ENCODE peak calls at places on chromosomes 3 and 15, in nine cellular contexts. One of them, this sample, is unnamed. For H3K9me3, the result is how much of the 10 kb centered on the place peaks cover.

GRCh38 chr15:62291262-62291661 is 126.2 kb upstream of the C2CD4B start:
- DNase-seq in A549: no peak
- DNase-seq in heart right ventricle: no peak
- DNase-seq in mucosa of descending colon: no peak
- DNase-seq in PC-3: peak
- DNase-seq in upper lobe of right lung: no peak
- DNase-seq in trophoblast cell: no peak
- DNase-seq in CD4-positive, alpha-beta memory T cell: no peak
- DNase-seq in fibroblast of lung: no peak
- DNase-seq in this sample: no peak

GRCh38 chr3:106343841-106344240 is 475.0 kb upstream of the CBLB start:
- DNase-seq in mucosa of descending colon: no peak
- DNase-seq in fibroblast of lung: no peak
- DNase-seq in A549: no peak
- DNase-seq in heart right ventricle: no peak
- DNase-seq in CD4-positive, alpha-beta memory T cell: no peak
- DNase-seq in upper lobe of right lung: no peak
- DNase-seq in trophoblast cell: peak
- DNase-seq in PC-3: no peak
- DNase-seq in this sample: no peak

GRCh38 chr3:18066899-18067582 is 324.6 kb upstream of the TBC1D5 start:
- DNase-seq in upper lobe of right lung: no peak
- DNase-seq in fibroblast of lung: no peak
- DNase-seq in trophoblast cell: no peak
- DNase-seq in CD4-positive, alpha-beta memory T cell: no peak
- DNase-seq in mucosa of descending colon: no peak
- DNase-seq in A549: no peak
- DNase-seq in PC-3: no peak
- DNase-seq in heart right ventricle: no peak
- DNase-seq in this sample: no peak

GRCh38 chr3:86029590-86029989 is 961.4 kb downstream of the VGLL3 start:
- DNase-seq in fibroblast of lung: peak
- DNase-seq in PC-3: peak
- DNase-seq in CD4-positive, alpha-beta memory T cell: no peak
- DNase-seq in heart right ventricle: no peak
- DNase-seq in upper lobe of right lung: no peak
- DNase-seq in A549: peak
- DNase-seq in mucosa of descending colon: no peak
- DNase-seq in trophoblast cell: no peak
- DNase-seq in this sample: no peak

GRCh38 chr3:142863965-142864924 is 24.6 kb downstream of the PCOLCE2 start:
- DNase-seq in heart right ventricle: no peak
- DNase-seq in PC-3: no peak
- DNase-seq in mucosa of descending colon: no peak
- DNase-seq in CD4-positive, alpha-beta memory T cell: no peak
- DNase-seq in A549: no peak
- DNase-seq in upper lobe of right lung: no peak
- DNase-seq in fibroblast of lung: peak
- DNase-seq in trophoblast cell: no peak
- DNase-seq in this sample: no peak

GRCh38 chr3:159866201-159866746 is 122.4 kb upstream of the IL12A start:
- DNase-seq in heart right ventricle: no peak
- DNase-seq in A549: no peak
- DNase-seq in upper lobe of right lung: no peak
- DNase-seq in PC-3: no peak
- DNase-seq in fibroblast of lung: peak
- DNase-seq in mucosa of descending colon: no peak
- DNase-seq in trophoblast cell: no peak
- DNase-seq in CD4-positive, alpha-beta memory T cell: no peak
- DNase-seq in this sample: no peak

GRCh38 chr15:68349173-68349572 is 71.6 kb downstream of the FEM1B start:
- DNase-seq in upper lobe of right lung: no peak
- DNase-seq in CD4-positive, alpha-beta memory T cell: no peak
- DNase-seq in trophoblast cell: no peak
- DNase-seq in PC-3: no peak
- DNase-seq in A549: no peak
- DNase-seq in heart right ventricle: no peak
- DNase-seq in mucosa of descending colon: no peak
- DNase-seq in fibroblast of lung: no peak
- DNase-seq in this sample: no peak

GRCh38 chr15:63109498-63110290 is 12.0 kb upstream of the LACTB start:
- DNase-seq in trophoblast cell: no peak
- DNase-seq in upper lobe of right lung: no peak
- DNase-seq in heart right ventricle: no peak
- DNase-seq in mucosa of descending colon: no peak
- DNase-seq in A549: no peak
- DNase-seq in CD4-positive, alpha-beta memory T cell: no peak
- DNase-seq in PC-3: no peak
- DNase-seq in fibroblast of lung: peak
- DNase-seq in this sample: no peak

GRCh38 chr15:71437919-71438318 is 322.6 kb downstream of the THSD4 start:
- DNase-seq in PC-3: peak
- DNase-seq in trophoblast cell: no peak
- DNase-seq in CD4-positive, alpha-beta memory T cell: no peak
- DNase-seq in fibroblast of lung: peak
- DNase-seq in A549: peak
- DNase-seq in mucosa of descending colon: no peak
- DNase-seq in upper lobe of right lung: peak
- DNase-seq in heart right ventricle: no peak
- DNase-seq in this sample: no peak

GRCh38 chr3:187504435-187504834 is 136.2 kb downstream of the RTP4 start:
- DNase-seq in A549: no peak
- DNase-seq in heart right ventricle: no peak
- DNase-seq in trophoblast cell: no peak
- DNase-seq in CD4-positive, alpha-beta memory T cell: no peak
- DNase-seq in mucosa of descending colon: no peak
- DNase-seq in PC-3: no peak
- DNase-seq in fibroblast of lung: peak
- DNase-seq in upper lobe of right lung: no peak
- DNase-seq in this sample: no peak

GRCh38 chr3:187833799-187834578 is 88.7 kb upstream of the BCL6 start:
- DNase-seq in heart right ventricle: no peak
- DNase-seq in PC-3: no peak
- DNase-seq in fibroblast of lung: no peak
- DNase-seq in A549: no peak
- DNase-seq in mucosa of descending colon: no peak
- DNase-seq in trophoblast cell: no peak
- DNase-seq in upper lobe of right lung: no peak
- DNase-seq in CD4-positive, alpha-beta memory T cell: no peak
- DNase-seq in this sample: no peak

GRCh38 chr3:183984337-183984736 is 33.3 kb downstream of the ABCC5 start:
- DNase-seq in A549: no peak
- DNase-seq in upper lobe of right lung: no peak
- DNase-seq in PC-3: no peak
- DNase-seq in fibroblast of lung: no peak
- DNase-seq in mucosa of descending colon: no peak
- DNase-seq in trophoblast cell: no peak
- DNase-seq in CD4-positive, alpha-beta memory T cell: no peak
- DNase-seq in heart right ventricle: no peak
- DNase-seq in this sample: no peak

GRCh38 chr15:39788108-39788507 is 5.5 kb upstream of the FSIP1 start:
- DNase-seq in heart right ventricle: no peak
- DNase-seq in A549: no peak
- DNase-seq in PC-3: no peak
- DNase-seq in CD4-positive, alpha-beta memory T cell: no peak
- DNase-seq in trophoblast cell: peak
- DNase-seq in mucosa of descending colon: no peak
- DNase-seq in fibroblast of lung: peak
- DNase-seq in upper lobe of right lung: no peak
- DNase-seq in this sample: no peak

GRCh38 chr3:94291686-94292085 is 228.8 kb downstream of the NSUN3 start:
- DNase-seq in PC-3: no peak
- DNase-seq in CD4-positive, alpha-beta memory T cell: no peak
- DNase-seq in fibroblast of lung: peak
- DNase-seq in trophoblast cell: no peak
- DNase-seq in upper lobe of right lung: no peak
- DNase-seq in mucosa of descending colon: no peak
- DNase-seq in heart right ventricle: no peak
- DNase-seq in A549: no peak
- DNase-seq in this sample: no peak

GRCh38 chr15:63296195-63296594 is 18.8 kb downstream of the APH1B start:
- DNase-seq in CD4-positive, alpha-beta memory T cell: no peak
- DNase-seq in upper lobe of right lung: no peak
- DNase-seq in fibroblast of lung: peak
- DNase-seq in trophoblast cell: no peak
- DNase-seq in PC-3: no peak
- DNase-seq in A549: no peak
- DNase-seq in mucosa of descending colon: no peak
- DNase-seq in heart right ventricle: no peak
- DNase-seq in this sample: no peak

GRCh38 chr3:143084856-143085731 is 34.5 kb upstream of the CHST2 start:
- DNase-seq in A549: peak
- DNase-seq in heart right ventricle: no peak
- DNase-seq in fibroblast of lung: peak
- DNase-seq in trophoblast cell: peak
- DNase-seq in mucosa of descending colon: no peak
- DNase-seq in CD4-positive, alpha-beta memory T cell: no peak
- DNase-seq in upper lobe of right lung: no peak
- DNase-seq in PC-3: peak
- DNase-seq in this sample: no peak

GRCh38 chr15:43776101-43776717 is 557 bp downstream of the ELL3 start:
- DNase-seq in heart right ventricle: no peak
- DNase-seq in mucosa of descending colon: peak
- DNase-seq in trophoblast cell: no peak
- DNase-seq in CD4-positive, alpha-beta memory T cell: no peak
- DNase-seq in A549: no peak
- DNase-seq in fibroblast of lung: no peak
- DNase-seq in PC-3: peak
- DNase-seq in upper lobe of right lung: peak
- DNase-seq in this sample: peak

GRCh38 chr3:137259709-137260108 is 301.9 kb downstream of the IL20RB start:
- DNase-seq in mucosa of descending colon: no peak
- DNase-seq in A549: no peak
- DNase-seq in fibroblast of lung: no peak
- DNase-seq in CD4-positive, alpha-beta memory T cell: no peak
- DNase-seq in upper lobe of right lung: no peak
- DNase-seq in PC-3: no peak
- DNase-seq in heart right ventricle: no peak
- DNase-seq in trophoblast cell: peak
- DNase-seq in this sample: no peak

GRCh38 chr15:59208850-59209249 is 2.2 kb downstream of the LDHAL6B start:
- DNase-seq in A549: no peak
- DNase-seq in fibroblast of lung: peak
- DNase-seq in upper lobe of right lung: no peak
- DNase-seq in heart right ventricle: no peak
- DNase-seq in trophoblast cell: no peak
- DNase-seq in CD4-positive, alpha-beta memory T cell: no peak
- DNase-seq in mucosa of descending colon: no peak
- DNase-seq in PC-3: peak
- DNase-seq in this sample: no peak
- H3K4me3 ChIP-seq in A549: no peak
- H3K4me3 ChIP-seq in fibroblast of lung: no peak
- H3K4me3 ChIP-seq in upper lobe of right lung: no peak
- H3K4me3 ChIP-seq in heart right ventricle: no peak
- H3K4me3 ChIP-seq in trophoblast cell: no peak
- H3K4me3 ChIP-seq in CD4-positive, alpha-beta memory T cell: no peak
- H3K4me3 ChIP-seq in mucosa of descending colon: no peak
- H3K4me3 ChIP-seq in PC-3: no peak
- H3K4me3 ChIP-seq in this sample: no peak

GRCh38 chr3:75737831-75738493 is 47.4 kb downstream of the ZNF717 start:
- DNase-seq in A549: peak
- DNase-seq in mucosa of descending colon: no peak
- DNase-seq in PC-3: no peak
- DNase-seq in fibroblast of lung: peak
- DNase-seq in trophoblast cell: no peak
- DNase-seq in heart right ventricle: no peak
- DNase-seq in upper lobe of right lung: no peak
- DNase-seq in CD4-positive, alpha-beta memory T cell: no peak
- DNase-seq in this sample: no peak
- H3K9me3 ChIP-seq in A549: under half
- H3K9me3 ChIP-seq in mucosa of descending colon: half or more
- H3K9me3 ChIP-seq in PC-3: half or more
- H3K9me3 ChIP-seq in fibroblast of lung: under half
- H3K9me3 ChIP-seq in trophoblast cell: under half
- H3K9me3 ChIP-seq in heart right ventricle: half or more
- H3K9me3 ChIP-seq in upper lobe of right lung: half or more
- H3K9me3 ChIP-seq in CD4-positive, alpha-beta memory T cell: under half
- H3K9me3 ChIP-seq in this sample: under half

DNA sequence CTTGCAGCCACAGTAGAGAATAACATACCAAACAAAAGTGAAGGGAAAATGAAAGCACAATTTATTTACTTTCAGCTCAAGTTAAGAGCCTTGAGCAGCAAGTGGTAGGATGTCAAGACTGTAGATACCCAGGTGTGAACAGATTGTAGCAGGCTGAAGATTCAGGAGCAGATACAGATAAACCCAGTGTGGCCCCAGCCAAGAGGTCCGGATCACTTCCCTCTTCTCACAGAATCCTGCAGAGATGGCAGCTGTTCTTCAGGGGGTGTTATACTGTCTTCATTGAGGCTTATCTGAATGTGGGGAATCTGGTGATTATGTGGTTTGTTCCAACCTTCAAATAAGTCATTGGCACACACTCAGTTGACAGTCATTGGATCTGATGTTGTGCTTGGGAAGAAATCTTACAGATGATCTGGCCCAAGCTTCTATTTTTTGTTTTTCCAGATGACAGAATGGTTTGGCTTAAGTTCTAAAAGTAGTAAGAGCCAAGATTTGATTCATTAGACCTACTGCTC is 2.2 kb downstream of the STARD9 start:
- DNase-seq in CD4-positive, alpha-beta memory T cell: no peak
- DNase-seq in heart right ventricle: no peak
- DNase-seq in A549: no peak
- DNase-seq in trophoblast cell: no peak
- DNase-seq in mucosa of descending colon: no peak
- DNase-seq in PC-3: no peak
- DNase-seq in upper lobe of right lung: no peak
- DNase-seq in fibroblast of lung: peak
- DNase-seq in this sample: no peak
- H3K4me3 ChIP-seq in CD4-positive, alpha-beta memory T cell: no peak
- H3K4me3 ChIP-seq in heart right ventricle: no peak
- H3K4me3 ChIP-seq in A549: no peak
- H3K4me3 ChIP-seq in trophoblast cell: no peak
- H3K4me3 ChIP-seq in mucosa of descending colon: no peak
- H3K4me3 ChIP-seq in PC-3: no peak
- H3K4me3 ChIP-seq in upper lobe of right lung: no peak
- H3K4me3 ChIP-seq in fibroblast of lung: peak
- H3K4me3 ChIP-seq in this sample: no peak

GRCh38 chr3:161420746-161421145 is 49.4 kb upstream of the SPTSSB start:
- DNase-seq in heart right ventricle: no peak
- DNase-seq in mucosa of descending colon: no peak
- DNase-seq in PC-3: peak
- DNase-seq in CD4-positive, alpha-beta memory T cell: no peak
- DNase-seq in fibroblast of lung: peak
- DNase-seq in trophoblast cell: no peak
- DNase-seq in A549: peak
- DNase-seq in upper lobe of right lung: no peak
- DNase-seq in this sample: no peak
- H3K9me3 ChIP-seq in heart right ventricle: under half
- H3K9me3 ChIP-seq in mucosa of descending colon: under half
- H3K9me3 ChIP-seq in PC-3: under half
- H3K9me3 ChIP-seq in CD4-positive, alpha-beta memory T cell: under half
- H3K9me3 ChIP-seq in fibroblast of lung: under half
- H3K9me3 ChIP-seq in trophoblast cell: under half
- H3K9me3 ChIP-seq in A549: under half
- H3K9me3 ChIP-seq in upper lobe of right lung: under half
- H3K9me3 ChIP-seq in this sample: under half

This sample was measured in naive thymus-derived CD4-positive, alpha-beta T cell.